ENCODE peak calls at places on chromosomes 16 and 17, in four cellular contexts. Z, S, G and D are unnamed samples. For H3K4me1 and H3K27me3, the result is how much of the 10 kb centered on the place peaks cover.

GRCh38 chr17:29089601-29090044 is 46.7 kb downstream of the PIPOX start:
- DNase-seq in Z (no peak), S (no peak), G (no peak), D (no peak)

GRCh38 chr17:65743313-65743665 is 181.8 kb upstream of the AXIN2 start:
- DNase-seq in Z (no peak), S (no peak), G (no peak), D (no peak)

GRCh38 chr16:49867234-49867633 is 11.3 kb upstream of the ZNF423 start:
- DNase-seq in Z (no peak), S (no peak), G (no peak), D (no peak)

GRCh38 chr17:37567137-37567927 is 41.9 kb downstream of the SYNRG start:
- DNase-seq in Z (no peak), S (no peak), G (no peak), D (no peak)

GRCh38 chr16:57304169-57305061 is 19.9 kb upstream of the PLLP start:
- DNase-seq in Z (peak), S (no peak), G (no peak), D (no peak)

GRCh38 chr17:36687736-36688135 is 86.4 kb downstream of the MRM1 start:
- DNase-seq in Z (no peak), S (no peak), G (no peak), D (no peak)

GRCh38 chr17:65678534-65678933 is 117.1 kb upstream of the AXIN2 start:
- DNase-seq in Z (no peak), S (no peak), G (no peak), D (no peak)

GRCh38 chr16:70777973-70778406 is 23.0 kb downstream of the VAC14 start:
- DNase-seq in Z (no peak), S (no peak), G (no peak), D (no peak)

GRCh38 chr16:78786635-78787034 is 687.2 kb downstream of the WWOX start:
- DNase-seq in Z (no peak), S (no peak), G (peak), D (no peak)

GRCh38 chr17:41494524-41494923 is 4.8 kb upstream of the KRT36 start:
- DNase-seq in Z (no peak), S (no peak), G (no peak), D (no peak)

GRCh38 chr17:39568710-39569109 is 39.0 kb downstream of the NEUROD2 start:
- DNase-seq in Z (no peak), S (no peak), G (no peak), D (no peak)

GRCh38 chr17:55281592-55282378 is 17.0 kb downstream of the HLF start:
- DNase-seq in Z (no peak), S (no peak), G (no peak), D (no peak)
- H3K27ac ChIP-seq in Z (no peak), S (peak), G (no peak), D (no peak)

DNA sequence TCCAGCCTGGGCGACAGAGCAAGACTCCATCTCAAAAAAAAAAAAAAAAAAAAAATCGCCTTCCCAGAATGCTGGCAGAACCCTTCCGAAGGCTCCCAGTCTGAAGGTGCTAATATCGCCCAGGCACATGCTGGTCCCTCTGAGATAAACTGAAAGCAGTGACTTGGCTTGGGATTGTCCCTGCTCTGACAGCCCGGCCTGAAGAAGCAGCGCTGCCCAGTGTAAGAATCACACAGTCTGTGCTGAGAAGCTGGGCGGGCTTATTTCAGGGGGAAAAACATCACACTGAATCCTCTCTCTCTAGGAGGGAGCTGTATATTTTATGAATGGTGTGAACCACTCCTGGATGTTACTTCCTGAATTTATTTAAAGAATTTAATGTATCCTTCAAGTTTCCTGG is 36.4 kb downstream of the GAS7 start:
- DNase-seq in Z (no peak), S (no peak), G (no peak), D (no peak)
- H3K4me1 ChIP-seq in Z (under half), S (under half), G (under half), D (under half)

DNA sequence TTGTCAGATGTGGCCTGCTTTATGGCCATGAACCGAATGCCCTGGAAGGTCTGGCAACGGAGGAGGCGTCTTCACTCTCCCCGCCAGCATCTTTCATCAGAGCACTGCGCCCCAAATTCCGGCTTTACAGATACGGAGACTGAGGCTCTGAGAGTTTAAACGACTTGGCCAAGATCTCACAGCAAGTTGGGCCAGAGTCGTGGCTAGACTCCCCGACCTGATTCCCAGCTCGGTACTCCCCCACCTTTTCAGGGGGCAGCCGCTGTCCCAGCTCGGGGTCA is 1.7 kb downstream of the NGFR start:
- DNase-seq in Z (no peak), S (no peak), G (no peak), D (no peak)
- H3K27me3 ChIP-seq in Z (under half), S (under half), G (under half), D (half or more)

DNA sequence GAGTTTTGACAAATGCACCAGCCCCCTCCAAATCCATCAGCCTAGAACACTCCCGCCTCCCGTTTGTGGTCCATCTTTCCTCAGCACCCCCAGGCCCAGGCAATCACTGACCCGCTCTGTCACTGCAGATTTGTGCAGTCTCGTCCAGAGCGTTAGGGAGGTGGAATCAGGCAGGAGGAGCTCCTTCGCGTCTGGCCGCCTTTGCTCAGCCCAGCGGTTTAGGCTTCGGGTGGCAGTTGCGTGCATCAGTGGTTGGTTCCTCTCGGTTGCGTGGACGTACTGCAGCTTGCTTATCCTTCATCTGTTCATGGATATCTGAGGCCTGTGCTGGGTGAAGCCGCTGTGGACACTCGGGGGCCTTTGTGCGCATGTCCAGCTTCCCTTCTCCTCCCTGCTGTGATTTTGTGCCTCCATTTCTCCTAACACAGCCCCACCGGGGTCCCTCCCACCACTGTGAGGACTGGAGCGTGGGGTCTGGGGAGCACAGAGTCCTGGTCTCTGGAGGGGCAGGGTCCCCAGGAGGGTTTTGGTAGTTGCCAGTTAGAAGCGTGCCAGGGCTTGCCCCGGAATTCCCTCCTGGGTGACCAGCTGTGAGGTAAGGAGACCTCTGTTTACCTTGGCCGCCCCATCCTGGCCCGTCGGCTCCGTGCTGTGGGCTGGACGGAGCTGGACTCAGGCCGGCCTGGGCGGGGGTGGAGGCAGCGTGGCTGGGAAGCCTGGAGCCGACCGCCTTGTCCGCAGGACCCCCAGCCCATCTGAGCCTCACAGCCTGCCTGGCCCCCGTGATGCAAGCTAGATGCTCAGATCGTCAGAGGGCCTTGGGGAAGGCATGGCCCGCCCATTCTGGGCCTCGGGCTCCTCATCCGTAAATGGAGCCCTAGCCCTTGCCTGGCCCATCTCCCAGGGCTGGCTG is 4.9 kb upstream of the P2RX1 start:
- DNase-seq in Z (no peak), S (no peak), G (no peak), D (no peak)
- H3K27ac ChIP-seq in Z (no peak), S (peak), G (no peak), D (no peak)